ENCODE peak calls at places on chromosome X, in nine cellular contexts. C, Q, U, B, L, R, H, D and J are unnamed samples. For H3K4me1, the result is how much of the 10 kb centered on the place peaks cover.

GRCh38 chrX:31355206-31355955 is 283.5 kb upstream of the FTHL17 start:
- DNase-seq in C (no peak), Q (no peak), U (no peak), B (no peak), L (no peak), R (no peak), H (no peak), D (no peak), J (no peak)

GRCh38 chrX:46791927-46792825 is 33.3 kb upstream of the SLC9A7 start:
- DNase-seq in C (no peak), Q (no peak), U (peak), B (no peak), L (peak), R (peak), H (no peak), D (no peak), J (peak)

GRCh38 chrX:68146054-68146453 is 287.2 kb downstream of the OPHN1 start:
- DNase-seq in C (no peak), Q (no peak), U (peak), B (peak), L (peak), R (no peak), H (no peak), D (no peak), J (peak)

GRCh38 chrX:24465524-24465850 is 401 bp downstream of the PDK3 start:
- DNase-seq in C (no peak), Q (no peak), U (no peak), B (no peak), L (no peak), R (no peak), H (no peak), D (no peak), J (no peak)

GRCh38 chrX:153693216-153694086 is 5.7 kb downstream of the SLC6A8 start:
- DNase-seq in C (no peak), Q (peak), U (no peak), B (no peak), L (no peak), R (no peak), H (no peak), D (no peak), J (no peak)

GRCh38 chrX:41381685-41382084 is 47.7 kb downstream of the DDX3X start:
- DNase-seq in C (peak), Q (no peak), U (peak), B (no peak), L (peak), R (peak), H (no peak), D (peak), J (peak)

GRCh38 chrX:56289449-56289848 is 57.3 kb downstream of the KLF8 start:
- DNase-seq in C (no peak), Q (no peak), U (no peak), B (no peak), L (no peak), R (no peak), H (no peak), D (no peak), J (no peak)

GRCh38 chrX:134244043-134244442 is 7.1 kb downstream of the CCDC160 start:
- DNase-seq in C (no peak), Q (no peak), U (peak), B (no peak), L (no peak), R (no peak), H (no peak), D (no peak), J (no peak)

GRCh38 chrX:14729058-14729457 is 143.8 kb downstream of the FANCB start:
- DNase-seq in C (no peak), Q (no peak), U (peak), B (no peak), L (no peak), R (no peak), H (no peak), D (no peak), J (no peak)

GRCh38 chrX:45697591-45697990 is 496.9 kb upstream of the DIPK2B start:
- DNase-seq in C (no peak), Q (no peak), U (peak), B (no peak), L (no peak), R (no peak), H (no peak), D (no peak), J (no peak)

GRCh38 chrX:109857898-109858297 is 124.8 kb upstream of the ACSL4 start:
- DNase-seq in C (no peak), Q (no peak), U (peak), B (no peak), L (no peak), R (no peak), H (no peak), D (no peak), J (no peak)

GRCh38 chrX:95797344-95797743 is 887.3 kb upstream of the DIAPH2 start:
- DNase-seq in C (no peak), Q (no peak), U (no peak), B (no peak), L (no peak), R (no peak), H (no peak), D (no peak), J (no peak)

GRCh38 chrX:2351321-2351720 is 149.5 kb downstream of the DHRSX start:
- DNase-seq in C (no peak), Q (no peak), U (peak), B (no peak), L (no peak), R (no peak), H (no peak), D (no peak), J (peak)

GRCh38 chrX:82961129-82961528 is 547.0 kb upstream of the POU3F4 start:
- DNase-seq in C (no peak), Q (no peak), U (no peak), B (peak), L (peak), R (no peak), H (no peak), D (no peak), J (no peak)

GRCh38 chrX:38982370-38982769 is 181.1 kb downstream of the MID1IP1 start:
- DNase-seq in C (no peak), Q (no peak), U (no peak), B (no peak), L (no peak), R (no peak), H (no peak), D (no peak), J (no peak)

GRCh38 chrX:17495052-17495451 is 120.1 kb downstream of the NHS start:
- DNase-seq in C (no peak), Q (no peak), U (no peak), B (no peak), L (no peak), R (no peak), H (no peak), D (no peak), J (no peak)

GRCh38 chrX:56928546-56928945 is 66.8 kb downstream of the SPIN3 start:
- DNase-seq in C (no peak), Q (no peak), U (no peak), B (no peak), L (no peak), R (no peak), H (no peak), D (no peak), J (no peak)

GRCh38 chrX:52576474-52576873 is 59.6 kb upstream of the XAGE1B start:
- DNase-seq in C (no peak), Q (no peak), U (no peak), B (no peak), L (no peak), R (no peak), H (no peak), D (no peak), J (no peak)
- H3K27ac ChIP-seq in C (no peak), Q (no peak), U (no peak), B (no peak), L (no peak), R (no peak), H (no peak), D (no peak), J (no peak)

GRCh38 chrX:331772-332495 is 13.3 kb upstream of the GTPBP6 start:
- DNase-seq in C (no peak), Q (peak), U (no peak), B (no peak), L (no peak), R (no peak), H (no peak), D (no peak), J (no peak)
- H3K4me3 ChIP-seq in C (no peak), Q (no peak), U (no peak), B (no peak), L (no peak), R (peak), H (no peak), D (no peak), J (no peak)

DNA sequence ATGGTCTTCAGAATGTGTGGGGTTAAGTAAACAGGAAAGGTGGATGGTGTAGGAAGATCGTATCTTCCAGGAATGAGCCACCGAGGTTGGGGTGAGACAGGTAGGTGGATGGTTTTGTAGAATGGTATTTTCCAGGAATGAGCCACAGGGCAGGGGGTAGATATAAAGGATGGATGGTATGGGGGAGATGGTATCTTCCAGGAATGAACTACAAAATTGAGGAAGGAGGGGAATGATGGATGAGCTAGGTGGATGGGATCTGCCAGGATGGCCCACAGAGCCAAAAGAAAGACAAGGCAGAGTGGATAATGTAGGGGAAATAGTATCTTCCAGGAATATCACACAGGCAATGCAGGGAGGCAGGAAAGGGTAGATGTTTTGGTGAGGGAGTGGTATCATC is 60.0 kb downstream of the MAOA start:
- DNase-seq in C (no peak), Q (no peak), U (no peak), B (no peak), L (no peak), R (no peak), H (no peak), D (no peak), J (no peak)
- H3K4me1 ChIP-seq in C (under half), Q (under half), U (under half), B (under half), L (under half), R (under half), H (under half), D (under half), J (under half)

GRCh38 chrX:150567645-150568319 is 639 bp upstream of the MTM1 start:
- DNase-seq in C (no peak), Q (no peak), U (no peak), B (no peak), L (no peak), R (no peak), H (no peak), D (no peak), J (no peak)
- H3K27ac ChIP-seq in C (no peak), Q (no peak), U (no peak), B (no peak), L (no peak), R (no peak), H (no peak), D (peak), J (peak)

DNA sequence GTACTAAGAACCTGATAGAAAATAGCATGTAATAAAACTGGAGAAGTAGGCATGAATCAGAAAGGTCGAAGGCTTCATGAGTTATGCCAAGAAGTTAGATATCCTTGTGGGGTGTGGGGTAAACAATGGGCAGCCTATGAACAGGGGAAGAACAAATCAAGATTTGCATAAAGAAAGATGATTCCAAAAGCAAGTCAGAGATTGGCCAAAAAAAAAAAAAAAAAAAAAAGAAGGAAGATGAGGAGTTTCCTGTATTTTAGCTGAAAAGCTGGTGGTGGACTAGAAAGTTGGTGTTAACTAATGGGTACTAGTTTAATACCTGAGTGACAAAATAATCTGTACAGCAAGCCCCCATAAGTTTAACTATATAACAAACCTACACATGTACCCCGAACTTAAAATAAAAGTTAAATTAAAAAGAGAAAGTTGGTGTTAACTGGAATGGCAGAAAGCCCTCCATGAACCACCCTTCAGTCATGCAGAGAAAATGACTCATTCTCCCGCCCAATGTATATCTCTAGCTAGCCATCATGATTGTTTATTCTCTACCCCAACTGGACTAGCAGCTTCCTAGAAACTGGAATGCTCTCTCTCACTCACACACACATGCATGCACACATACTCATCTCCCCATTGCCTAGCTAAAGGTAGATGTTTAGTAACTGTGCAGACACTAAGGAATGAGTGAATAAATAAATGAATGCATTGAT is 41.7 kb downstream of the ATP11C start:
- DNase-seq in C (no peak), Q (no peak), U (peak), B (no peak), L (no peak), R (no peak), H (no peak), D (no peak), J (no peak)
- H3K4me3 ChIP-seq in C (no peak), Q (no peak), U (no peak), B (no peak), L (no peak), R (no peak), H (no peak), D (no peak), J (no peak)